ENCODE peak calls at places on chromosomes 7 and 10, in five cellular contexts. J is neural progenitor cell, H is hepatocyte, V is fibroblast of lung, P is neuronal stem cell. L is an unnamed sample.

GRCh38 chr7:45290880-45291279 is 133.3 kb downstream of the RAMP3 start:
- DNase-seq in H (no peak), J (no peak), V (no peak), P (no peak), L (no peak)

GRCh38 chr7:118153551-118154177 is 30.3 kb upstream of the LSM8 start:
- DNase-seq in P (peak), V (peak), J (peak), H (peak), L (peak)

GRCh38 chr10:31322647-31323046 is 3.6 kb downstream of the ZEB1 start:
- DNase-seq in H (no peak), P (no peak), J (peak), V (peak), L (peak)

GRCh38 chr7:26179826-26180497 is 20.6 kb downstream of the HNRNPA2B1 start:
- DNase-seq in V (no peak), P (no peak), H (no peak), J (no peak), L (peak)

GRCh38 chr7:116177009-116177408 is 33.3 kb upstream of the TES start:
- DNase-seq in H (no peak), J (no peak), V (peak), P (no peak), L (no peak)

GRCh38 chr7:32262315-32262714 is 192.1 kb upstream of the PDE1C start:
- DNase-seq in H (no peak), P (no peak), J (no peak), V (no peak), L (peak)

GRCh38 chr7:74481458-74482324 is 28.0 kb downstream of the GTF2IRD1 start:
- DNase-seq in P (no peak), J (no peak), V (peak), H (no peak), L (no peak)

GRCh38 chr7:952548-953441 is 1.7 kb downstream of the ADAP1 start:
- DNase-seq in P (no peak), J (peak), H (no peak), V (no peak), L (no peak)

GRCh38 chr10:114694735-114695134 is 36.7 kb upstream of the ABLIM1 start:
- DNase-seq in J (peak), P (peak), H (peak), V (no peak), L (peak)

GRCh38 chr10:62238880-62239279 is 29.8 kb downstream of the RTKN2 start:
- DNase-seq in H (no peak), V (no peak), J (no peak), P (no peak), L (no peak)

GRCh38 chr10:70528726-70529362 is 50.3 kb downstream of the PALD1 start:
- DNase-seq in V (peak), P (peak), J (peak), H (no peak), L (peak)

GRCh38 chr7:146961617-146962016 is 845.0 kb downstream of the CNTNAP2 start:
- DNase-seq in J (no peak), H (peak), V (peak), P (no peak), L (no peak)

GRCh38 chr7:43648725-43649406 is 66.0 kb downstream of the STK17A start:
- DNase-seq in H (no peak), V (peak), P (no peak), J (no peak), L (peak)

GRCh38 chr7:26153823-26154783 is 2.1 kb downstream of the NFE2L3 start:
- DNase-seq in P (no peak), H (no peak), V (peak), J (peak), L (no peak)

GRCh38 chr10:66045859-66046258 is 880.0 kb upstream of the LRRTM3 start:
- DNase-seq in V (no peak), P (no peak), H (no peak), J (no peak), L (no peak)

GRCh38 chr7:45267262-45267661 is 109.7 kb downstream of the RAMP3 start:
- DNase-seq in V (peak), P (no peak), H (no peak), J (peak), L (no peak)

GRCh38 chr10:74078037-74078436 is 72.6 kb downstream of the AP3M1 start:
- DNase-seq in J (no peak), H (no peak), V (peak), P (no peak), L (peak)

GRCh38 chr10:112208981-112209380 is 25.4 kb upstream of the GPAM start:
- DNase-seq in P (no peak), J (no peak), H (no peak), V (peak), L (no peak)

GRCh38 chr10:63717089-63717715 is 196.0 kb downstream of the REEP3 start:
- DNase-seq in P (no peak), J (no peak), H (no peak), V (no peak), L (no peak)

GRCh38 chr10:122044045-122044661 is 55.2 kb downstream of the TACC2 start:
- DNase-seq in V (peak), J (peak), H (peak), P (peak), L (no peak)

GRCh38 chr10:122044713-122045112 is 55.8 kb downstream of the TACC2 start:
- DNase-seq in H (peak), J (peak), P (no peak), V (peak), L (no peak)

GRCh38 chr10:122045212-122045611 is 56.2 kb downstream of the TACC2 start:
- DNase-seq in J (no peak), V (no peak), H (no peak), P (no peak), L (no peak)

GRCh38 chr10:122042836-122043235 is 53.9 kb downstream of the TACC2 start:
- DNase-seq in V (no peak), P (no peak), H (no peak), J (no peak), L (no peak)

DNA sequence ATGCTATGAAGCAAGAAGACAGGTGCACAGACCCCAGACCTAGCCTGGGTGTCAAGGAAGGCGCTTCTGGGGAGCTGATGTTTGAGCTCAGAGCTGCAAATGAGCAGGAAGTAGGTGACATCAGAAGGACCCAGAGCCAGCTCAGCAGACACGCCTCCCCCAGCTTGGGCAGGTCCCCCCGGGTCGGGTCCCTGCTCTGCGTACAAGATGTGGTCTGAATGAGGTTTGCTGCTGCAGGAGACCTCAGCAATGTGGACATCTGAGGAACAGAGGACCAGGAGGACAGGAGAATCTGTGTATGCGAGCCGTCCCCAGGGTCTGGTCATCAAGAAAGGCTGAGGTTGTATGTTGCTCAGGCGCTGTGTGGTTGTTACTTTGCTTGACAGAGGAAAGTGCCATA is 51.8 kb downstream of the TACC2 start:
- DNase-seq in V (no peak), P (no peak), H (no peak), J (no peak), L (no peak)
- H3K4me2 ChIP-seq in V (no peak), P (no peak), H (no peak), J (no peak), L (no peak)

GRCh38 chr7:20107582-20107981 is 109.6 kb downstream of the MACC1 start:
- DNase-seq in P (no peak), H (no peak), V (no peak), J (no peak), L (no peak)
- H3K27ac ChIP-seq in P (no peak), H (no peak), V (no peak), J (no peak), L (no peak)

DNA sequence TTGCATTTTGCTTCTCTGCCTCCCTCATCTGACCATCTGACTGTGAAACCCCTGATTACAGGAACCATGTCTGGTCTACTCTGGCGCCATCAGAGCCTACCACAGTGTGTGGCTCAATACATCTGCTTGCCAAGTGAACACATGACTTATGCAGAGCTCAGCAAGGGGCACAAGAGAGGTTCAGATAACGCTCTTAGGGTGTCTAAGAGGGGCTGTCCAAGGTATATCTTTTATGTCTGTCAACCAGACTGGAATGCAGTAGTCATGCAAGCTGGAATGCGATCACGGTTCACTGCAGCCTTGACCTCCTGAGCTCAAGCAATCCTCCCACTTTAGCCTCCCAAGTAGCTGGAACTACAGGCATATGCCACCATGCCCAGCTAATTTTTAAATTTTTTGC is 10.3 kb upstream of the RRP12 start:
- DNase-seq in V (peak), P (no peak), J (no peak), H (no peak), L (no peak)
- H3K4me3 ChIP-seq in V (no peak), P (no peak), J (no peak), H (no peak), L (no peak)

GRCh38 chr7:152572101-152572500 is 103.8 kb downstream of the XRCC2 start:
- DNase-seq in J (no peak), H (no peak), P (no peak), V (no peak), L (no peak)

GRCh38 chr7:152577339-152577738 is 98.6 kb downstream of the XRCC2 start:
- DNase-seq in P (no peak), H (no peak), V (no peak), J (no peak), L (no peak)

GRCh38 chr7:152571031-152571430 is 104.9 kb downstream of the XRCC2 start:
- DNase-seq in J (no peak), V (no peak), P (no peak), H (no peak), L (no peak)

GRCh38 chr7:152579070-152579469 is 96.9 kb downstream of the XRCC2 start:
- DNase-seq in P (no peak), J (no peak), V (no peak), H (no peak), L (no peak)

DNA sequence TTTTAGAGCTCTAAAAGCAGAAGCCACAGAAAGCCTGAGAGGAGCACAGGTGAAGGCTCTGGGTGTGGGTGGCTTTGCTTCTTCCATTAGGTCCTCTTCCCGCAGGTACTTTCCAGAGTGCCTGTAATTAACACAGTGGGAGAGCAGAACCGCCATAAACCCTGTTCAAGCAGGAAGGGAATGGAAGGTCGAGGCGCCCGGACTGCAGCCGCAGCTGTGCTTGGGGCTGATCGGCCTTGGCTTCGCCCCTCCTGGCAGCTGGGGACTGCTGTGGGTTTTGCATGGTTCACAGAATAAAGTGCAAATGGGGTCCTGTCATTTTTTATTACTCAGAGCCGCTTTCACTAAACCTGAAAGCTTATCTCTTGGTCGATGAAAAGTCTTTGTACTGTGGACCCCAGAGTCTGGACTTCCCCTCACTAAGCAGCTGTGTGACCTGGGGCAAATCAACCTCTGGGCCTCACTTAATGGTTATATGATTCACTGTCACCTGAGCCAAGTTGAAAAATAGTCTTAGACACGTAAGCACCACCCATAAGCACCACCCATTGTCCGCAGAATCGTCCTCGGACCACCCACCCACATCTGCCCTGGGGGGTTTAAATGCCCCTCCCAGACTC is 100.9 kb downstream of the XRCC2 start:
- DNase-seq in V (no peak), H (peak), P (no peak), J (no peak), L (no peak)
- H3K4me2 ChIP-seq in V (no peak), H (peak), P (no peak), J (no peak), L (no peak)

DNA sequence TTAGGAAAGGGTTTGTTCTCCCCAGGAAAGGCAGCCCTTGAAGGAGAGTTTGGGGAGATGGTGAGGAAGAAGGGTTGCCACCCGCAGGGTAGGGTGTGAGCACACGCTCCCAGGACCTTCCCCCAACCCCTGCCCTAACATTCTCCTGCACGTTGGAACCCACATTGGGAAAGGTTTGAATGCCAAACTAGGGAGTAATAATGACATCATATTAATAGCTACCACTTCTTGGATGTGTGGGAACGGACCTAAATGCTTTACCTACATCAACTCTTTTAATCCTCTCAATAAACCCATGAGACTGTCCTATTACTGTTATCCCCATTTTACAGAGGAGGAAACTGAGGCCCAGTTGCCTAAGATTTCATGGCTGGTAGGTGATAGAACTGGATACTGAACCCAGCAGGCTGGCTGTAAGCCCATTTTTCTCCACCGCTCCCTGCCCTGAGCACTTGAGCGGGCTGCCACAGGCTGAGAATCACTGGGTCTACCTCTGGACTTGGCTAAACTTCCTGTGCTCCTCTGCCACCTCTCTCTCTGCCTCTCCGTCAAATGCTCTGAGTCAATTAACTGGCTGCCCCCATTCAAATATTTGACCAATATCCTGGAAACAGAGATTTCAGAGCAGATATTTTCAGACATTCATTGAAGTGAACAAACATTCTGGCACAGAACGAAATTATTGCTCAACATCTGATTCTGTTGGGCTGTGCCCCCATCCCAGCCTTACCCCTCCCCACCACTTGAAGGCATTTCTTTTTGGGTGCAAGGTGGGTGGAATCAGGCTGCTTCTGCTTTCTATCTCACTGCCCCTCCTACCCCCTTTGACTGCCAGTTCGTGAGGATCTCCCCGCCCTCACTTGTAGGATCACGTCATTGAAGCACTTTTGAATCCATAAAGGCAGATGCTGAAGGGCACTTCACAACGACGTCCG is 129.7 kb downstream of the C10orf105 start:
- DNase-seq in J (no peak), P (no peak), V (no peak), H (no peak), L (no peak)
- H3K27ac ChIP-seq in J (no peak), P (no peak), V (no peak), H (no peak), L (no peak)

DNA sequence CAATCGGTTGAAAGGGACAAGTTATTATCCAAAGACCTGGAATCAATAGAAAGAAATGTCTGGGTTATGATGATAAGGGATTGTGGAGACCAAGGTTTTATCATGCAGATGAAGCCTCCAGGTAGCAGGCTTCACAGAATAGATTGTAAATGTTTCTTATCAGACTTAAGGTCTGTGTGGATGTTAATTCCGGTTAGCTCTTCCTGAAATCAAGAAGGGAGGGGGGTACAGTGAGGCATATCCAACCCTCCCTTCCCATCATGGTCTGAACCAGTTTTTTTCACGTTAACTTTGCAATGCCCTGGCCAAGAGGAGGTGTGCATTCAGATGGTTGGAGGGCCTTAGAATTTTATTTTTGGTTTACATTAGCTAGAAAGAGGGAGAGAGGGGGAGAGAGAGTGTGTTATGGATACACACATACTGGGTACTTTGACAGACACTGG is 9.8 kb upstream of the LRRC61 start:
- DNase-seq in P (no peak), J (no peak), V (no peak), H (no peak), L (no peak)
- H3K4me3 ChIP-seq in P (no peak), J (no peak), V (no peak), H (no peak), L (no peak)

GRCh38 chr7:92766461-92767003 is 69.8 kb downstream of the CDK6 start:
- DNase-seq in P (no peak), J (no peak), H (peak), V (peak), L (no peak)
- H3K4me2 ChIP-seq in P (no peak), J (no peak), H (peak), V (peak), L (no peak)

GRCh38 chr10:72332423-72333110 is 22.2 kb downstream of the DNAJB12 start:
- DNase-seq in P (no peak), V (no peak), J (no peak), H (no peak), L (no peak)
- H3K27ac ChIP-seq in P (peak), V (no peak), J (peak), H (peak), L (peak)

L was measured in Karpas-422.